ENCODE peak calls at places on chromosomes 2 and 18, in seven cellular contexts. E is activated CD4-positive, alpha-beta T cell treated with anti-CD3 and anti-CD28 coated beads, Interleukin-2, amount 50 U/mL, for 24 hours; V is KG1; H is effector memory CD8-positive, alpha-beta T cell; Z is activated naive CD4-positive, alpha-beta T cell treated with anti-CD3 and anti-CD28 coated beads, Interleukin-2, amount 50 U/mL, for 72 hours; J is NCI-H748 treated with DMSO at 0.1 percent for 48 hours; P is fibroblast of the conjunctiva. B is an unnamed sample.

GRCh38 chr2:43944915-43945314 is 50.9 kb downstream of the LRPPRC start:
- DNase-seq in E (no peak), Z (no peak), P (no peak), J (no peak), V (no peak), H (no peak), B (peak)

GRCh38 chr18:50405582-50406271 is 30.9 kb downstream of the SKA1 start:
- DNase-seq in J (peak), E (no peak), P (no peak), Z (no peak), H (no peak), V (no peak), B (peak)

GRCh38 chr2:105744091-105744908 is 412 bp upstream of the NCK2 start:
- DNase-seq in J (peak), V (no peak), P (no peak), E (no peak), Z (no peak), H (peak), B (peak)

GRCh38 chr18:23583071-23583865 is 3.0 kb downstream of the NPC1 start:
- DNase-seq in Z (no peak), J (no peak), E (no peak), H (no peak), P (no peak), V (no peak), B (peak)

GRCh38 chr2:232512557-232512956 is 7.6 kb upstream of the PRSS56 start:
- DNase-seq in H (no peak), E (no peak), Z (no peak), J (no peak), V (no peak), P (no peak), B (peak)

GRCh38 chr18:473687-474265 is 26.7 kb downstream of the COLEC12 start:
- DNase-seq in Z (no peak), P (no peak), J (no peak), E (no peak), H (no peak), V (no peak), B (no peak)

GRCh38 chr2:166417669-166418068 is 41.9 kb upstream of the SCN9A start:
- DNase-seq in Z (no peak), J (peak), V (no peak), P (peak), E (no peak), H (no peak), B (no peak)

GRCh38 chr2:23589739-23590138 is 204.8 kb downstream of the KLHL29 start:
- DNase-seq in Z (no peak), E (no peak), J (no peak), H (no peak), P (no peak), V (no peak), B (no peak)

GRCh38 chr2:208722737-208723136 is 316.1 kb downstream of the PTH2R start:
- DNase-seq in J (no peak), Z (no peak), P (no peak), V (no peak), E (no peak), H (no peak), B (no peak)

GRCh38 chr18:48566588-48566987 is 27.8 kb downstream of the CTIF start:
- DNase-seq in E (no peak), Z (no peak), H (no peak), J (no peak), V (no peak), P (no peak), B (no peak)

GRCh38 chr2:141767051-141767450 is 363.8 kb downstream of the LRP1B start:
- DNase-seq in J (no peak), H (no peak), V (no peak), P (no peak), Z (no peak), E (no peak), B (no peak)

GRCh38 chr2:181459646-181460045 is 2.5 kb downstream of the ITGA4 start:
- DNase-seq in V (no peak), E (no peak), Z (no peak), P (no peak), H (no peak), J (no peak), B (no peak)

GRCh38 chr2:145220496-145220895 is 700.6 kb upstream of the ZEB2 start:
- DNase-seq in J (peak), P (no peak), E (no peak), V (no peak), H (no peak), Z (no peak), B (no peak)

GRCh38 chr2:236627193-236627592 is 57.6 kb downstream of the ACKR3 start:
- DNase-seq in Z (peak), P (no peak), H (no peak), J (no peak), E (no peak), V (no peak), B (no peak)

GRCh38 chr2:20148841-20149702 is 75.9 kb downstream of the SDC1 start:
- DNase-seq in V (no peak), P (peak), E (no peak), H (no peak), J (no peak), Z (no peak), B (peak)

GRCh38 chr2:27184115-27184514 is 27.7 kb upstream of the ATRAID start:
- DNase-seq in Z (no peak), V (no peak), E (no peak), H (no peak), P (no peak), J (no peak), B (no peak)

GRCh38 chr2:64957114-64957903 is 31.9 kb upstream of the SLC1A4 start:
- DNase-seq in E (no peak), V (no peak), P (no peak), J (no peak), Z (no peak), H (no peak), B (no peak)

GRCh38 chr2:128327180-128327964 is 8.7 kb upstream of the HS6ST1 start:
- DNase-seq in E (no peak), J (no peak), P (no peak), V (no peak), H (no peak), Z (peak), B (no peak)

GRCh38 chr2:73068147-73068546 is 3.4 kb downstream of the SFXN5 start:
- DNase-seq in J (no peak), H (no peak), Z (no peak), E (no peak), V (no peak), P (no peak), B (no peak)

GRCh38 chr2:239564587-239564986 is 163.8 kb upstream of the HDAC4 start:
- DNase-seq in H (no peak), E (no peak), Z (peak), P (no peak), V (no peak), J (no peak), B (no peak)

GRCh38 chr2:169509230-169509917 is at the start of gene KLHL41:
- DNase-seq in V (no peak), J (no peak), H (no peak), E (no peak), P (peak), Z (no peak), B (no peak)

GRCh38 chr18:63454497-63454896 is 22.3 kb upstream of the SERPINB5 start:
- DNase-seq in E (no peak), P (no peak), V (no peak), J (no peak), Z (no peak), H (no peak), B (no peak)

GRCh38 chr2:174717273-174717672 is 47.0 kb downstream of the CHRNA1 start:
- DNase-seq in E (no peak), P (no peak), Z (no peak), H (peak), V (no peak), J (no peak), B (no peak)

GRCh38 chr2:128696421-128696820 is 377.8 kb upstream of the HS6ST1 start:
- DNase-seq in J (no peak), Z (no peak), H (no peak), P (no peak), V (no peak), E (no peak), B (no peak)

GRCh38 chr2:55175254-55176093 is 56.6 kb downstream of the CLHC1 start:
- DNase-seq in Z (no peak), J (peak), E (peak), H (no peak), P (peak), V (no peak), B (no peak)

GRCh38 chr2:149464396-149464795 is 123.2 kb downstream of the MMADHC start:
- DNase-seq in J (no peak), V (no peak), E (no peak), Z (no peak), H (no peak), P (no peak), B (no peak)

GRCh38 chr2:73896362-73897239 is 3.8 kb downstream of the ACTG2 start:
- DNase-seq in E (peak), Z (peak), H (no peak), J (no peak), P (peak), V (no peak), B (no peak)

GRCh38 chr2:68294913-68295312 is 24.8 kb downstream of the CNRIP1 start:
- DNase-seq in P (no peak), V (no peak), E (no peak), J (no peak), H (no peak), Z (no peak), B (no peak)

GRCh38 chr2:119259296-119259860 is 35.7 kb downstream of the STEAP3 start:
- DNase-seq in V (no peak), J (no peak), E (no peak), P (no peak), Z (no peak), H (no peak), B (no peak)